ENCODE peak calls at places on chromosome 22, in seven cellular contexts. One of them, this sample, is unnamed.

GRCh38 chr22:41524283-41524682 is 20.0 kb downstream of the POLR3H start:
- DNase-seq in right atrium auricular region: peak; percentile 85
- DNase-seq in mesendoderm: no peak
- DNase-seq in midbrain: peak; percentile 38
- DNase-seq in AML-193: no peak
- DNase-seq in HFFc6: no peak
- DNase-seq in posterior vena cava: peak; percentile 90
- DNase-seq in this sample: peak; percentile 85

GRCh38 chr22:30265851-30266444 is 703 bp downstream of the OSM start:
- DNase-seq in right atrium auricular region: no peak
- DNase-seq in mesendoderm: no peak
- DNase-seq in midbrain: no peak
- DNase-seq in AML-193: peak; percentile 61
- DNase-seq in HFFc6: no peak
- DNase-seq in posterior vena cava: peak; percentile 95
- DNase-seq in this sample: peak; percentile 87

GRCh38 chr22:39077513-39077840 is 402 bp downstream of the APOBEC3G start:
- DNase-seq in right atrium auricular region: no peak
- DNase-seq in mesendoderm: no peak
- DNase-seq in midbrain: no peak
- DNase-seq in AML-193: no peak
- DNase-seq in HFFc6: no peak
- DNase-seq in posterior vena cava: no peak
- DNase-seq in this sample: no peak

GRCh38 chr22:42444060-42444904 is 12.1 kb upstream of the NFAM1 start:
- DNase-seq in right atrium auricular region: peak; percentile 93
- DNase-seq in mesendoderm: peak; percentile 96
- DNase-seq in midbrain: peak; percentile 82
- DNase-seq in AML-193: peak; percentile 71
- DNase-seq in HFFc6: peak; percentile 79
- DNase-seq in posterior vena cava: peak; percentile 94
- DNase-seq in this sample: peak; percentile 89

GRCh38 chr22:17191163-17191562 is 28.1 kb downstream of the ADA2 start:
- DNase-seq in right atrium auricular region: no peak
- DNase-seq in mesendoderm: no peak
- DNase-seq in midbrain: no peak
- DNase-seq in AML-193: no peak
- DNase-seq in HFFc6: peak; percentile 69
- DNase-seq in posterior vena cava: no peak
- DNase-seq in this sample: no peak

GRCh38 chr22:39746600-39747262 is 146.8 kb downstream of the ENTHD1 start:
- DNase-seq in right atrium auricular region: no peak
- DNase-seq in mesendoderm: no peak
- DNase-seq in midbrain: no peak
- DNase-seq in AML-193: no peak
- DNase-seq in HFFc6: no peak
- DNase-seq in posterior vena cava: no peak
- DNase-seq in this sample: no peak

GRCh38 chr22:30596886-30597285 is 5.2 kb upstream of the PES1 start:
- DNase-seq in right atrium auricular region: no peak
- DNase-seq in mesendoderm: no peak
- DNase-seq in midbrain: no peak
- DNase-seq in AML-193: no peak
- DNase-seq in HFFc6: no peak
- DNase-seq in posterior vena cava: no peak
- DNase-seq in this sample: no peak

GRCh38 chr22:43153916-43154315 is 2.6 kb downstream of the TSPO start:
- DNase-seq in right atrium auricular region: no peak
- DNase-seq in mesendoderm: no peak
- DNase-seq in midbrain: no peak
- DNase-seq in AML-193: no peak
- DNase-seq in HFFc6: no peak
- DNase-seq in posterior vena cava: no peak
- DNase-seq in this sample: no peak

GRCh38 chr22:27668828-27669797 is 132.4 kb downstream of the MN1 start:
- DNase-seq in right atrium auricular region: peak; percentile 90
- DNase-seq in mesendoderm: peak; percentile 71
- DNase-seq in midbrain: no peak
- DNase-seq in AML-193: no peak
- DNase-seq in HFFc6: no peak
- DNase-seq in posterior vena cava: no peak
- DNase-seq in this sample: no peak

GRCh38 chr22:47221840-47222615 is 459.6 kb downstream of the TBC1D22A start:
- DNase-seq in right atrium auricular region: peak; percentile 40
- DNase-seq in mesendoderm: no peak
- DNase-seq in midbrain: peak; percentile 1
- DNase-seq in AML-193: no peak
- DNase-seq in HFFc6: no peak
- DNase-seq in posterior vena cava: peak; percentile 62
- DNase-seq in this sample: no peak

GRCh38 chr22:35930933-35931332 is 97.7 kb downstream of the RBFOX2 start:
- DNase-seq in right atrium auricular region: no peak
- DNase-seq in mesendoderm: peak; percentile 78
- DNase-seq in midbrain: peak; percentile 73
- DNase-seq in AML-193: peak; percentile 79
- DNase-seq in HFFc6: peak; percentile 77
- DNase-seq in posterior vena cava: no peak
- DNase-seq in this sample: no peak

GRCh38 chr22:27045103-27045940 is 387.9 kb downstream of the MIAT start:
- DNase-seq in right atrium auricular region: no peak
- DNase-seq in mesendoderm: peak; percentile 62
- DNase-seq in midbrain: no peak
- DNase-seq in AML-193: no peak
- DNase-seq in HFFc6: peak; percentile 34
- DNase-seq in posterior vena cava: no peak
- DNase-seq in this sample: no peak

GRCh38 chr22:21044931-21045584 is 688 bp upstream of the LRRC74B start:
- DNase-seq in right atrium auricular region: no peak
- DNase-seq in mesendoderm: peak; percentile 76
- DNase-seq in midbrain: peak; percentile 1
- DNase-seq in AML-193: no peak
- DNase-seq in HFFc6: peak; percentile 64
- DNase-seq in posterior vena cava: peak; percentile 83
- DNase-seq in this sample: peak; percentile 63

GRCh38 chr22:23183107-23183698 is 2.9 kb downstream of the BCR start:
- DNase-seq in right atrium auricular region: peak; percentile 69
- DNase-seq in mesendoderm: peak; percentile 94
- DNase-seq in midbrain: peak; percentile 83
- DNase-seq in AML-193: peak; percentile 6
- DNase-seq in HFFc6: no peak
- DNase-seq in posterior vena cava: no peak
- DNase-seq in this sample: peak; percentile 74

GRCh38 chr22:40352763-40353162 is 6.5 kb downstream of the ADSL start:
- DNase-seq in right atrium auricular region: no peak
- DNase-seq in mesendoderm: no peak
- DNase-seq in midbrain: no peak
- DNase-seq in AML-193: no peak
- DNase-seq in HFFc6: no peak
- DNase-seq in posterior vena cava: no peak
- DNase-seq in this sample: no peak

GRCh38 chr22:32864041-32864440 is 62.5 kb downstream of the TIMP3 start:
- DNase-seq in right atrium auricular region: no peak
- DNase-seq in mesendoderm: peak; percentile 5
- DNase-seq in midbrain: no peak
- DNase-seq in AML-193: no peak
- DNase-seq in HFFc6: no peak
- DNase-seq in posterior vena cava: no peak
- DNase-seq in this sample: no peak

GRCh38 chr22:19734837-19735382 is 11.6 kb downstream of the GP1BB start:
- DNase-seq in right atrium auricular region: no peak
- DNase-seq in mesendoderm: no peak
- DNase-seq in midbrain: no peak
- DNase-seq in AML-193: no peak
- DNase-seq in HFFc6: no peak
- DNase-seq in posterior vena cava: no peak
- DNase-seq in this sample: no peak

GRCh38 chr22:49583886-49584505 is 243.7 kb downstream of the BRD1 start:
- DNase-seq in right atrium auricular region: no peak
- DNase-seq in mesendoderm: no peak
- DNase-seq in midbrain: no peak
- DNase-seq in AML-193: no peak
- DNase-seq in HFFc6: no peak
- DNase-seq in posterior vena cava: no peak
- DNase-seq in this sample: no peak

GRCh38 chr22:46829140-46829891 is 66.9 kb downstream of the TBC1D22A start:
- DNase-seq in right atrium auricular region: no peak
- DNase-seq in mesendoderm: peak; percentile 54
- DNase-seq in midbrain: no peak
- DNase-seq in AML-193: no peak
- DNase-seq in HFFc6: peak; percentile 89
- DNase-seq in posterior vena cava: peak; percentile 62
- DNase-seq in this sample: no peak

GRCh38 chr22:33006955-33007318 is 51.2 kb downstream of the SYN3 start:
- DNase-seq in right atrium auricular region: no peak
- DNase-seq in mesendoderm: no peak
- DNase-seq in midbrain: no peak
- DNase-seq in AML-193: no peak
- DNase-seq in HFFc6: no peak
- DNase-seq in posterior vena cava: no peak
- DNase-seq in this sample: no peak

This sample was measured in upper lobe of right lung.